ENCODE peak calls at places on chromosomes 7 and 10, in five cellular contexts. Q is AML-193, O is GM04504, W is HEK293T, P is AG10803. Z is an unnamed sample.
A peak's percentile ranks its signal among the peaks of the same experiment; 100 is the strongest.

GRCh38 chr7:33776791-33777190 is 128.5 kb upstream of the BMPER start:
- DNase-seq in Q (no peak), O (peak; percentile 5), W (no peak), P (peak; percentile 38), Z (no peak)

GRCh38 chr10:10482613-10483012 is 535.1 kb upstream of the CELF2 start:
- DNase-seq in Q (no peak), O (no peak), W (no peak), P (no peak), Z (no peak)

GRCh38 chr7:38322461-38322860 is 49.0 kb upstream of the TARP start:
- DNase-seq in Q (no peak), O (no peak), W (no peak), P (no peak), Z (no peak)

GRCh38 chr10:68284597-68284996 is 47.3 kb upstream of the HNRNPH3 start:
- DNase-seq in Q (no peak), O (no peak), W (no peak), P (no peak), Z (no peak)

GRCh38 chr7:88485811-88486210 is 179.1 kb upstream of the STEAP4 start:
- DNase-seq in Q (no peak), O (no peak), W (no peak), P (no peak), Z (no peak)

GRCh38 chr10:61900829-61901783 is at the start of gene ARID5B:
- DNase-seq in Q (peak; percentile 37), O (no peak), W (peak; percentile 65), P (peak; percentile 72), Z (no peak)

GRCh38 chr10:112246-112645 is 23.0 kb upstream of the ZMYND11 start:
- DNase-seq in Q (no peak), O (no peak), W (no peak), P (no peak), Z (no peak)

GRCh38 chr10:88385601-88386203 is 197.4 kb downstream of the RNLS start:
- DNase-seq in Q (peak; percentile 84), O (no peak), W (no peak), P (no peak), Z (peak; percentile 40)

GRCh38 chr7:70619130-70619529 is 512.8 kb upstream of the GALNT17 start:
- DNase-seq in Q (no peak), O (no peak), W (no peak), P (no peak), Z (no peak)

GRCh38 chr10:93921338-93921737 is 27.6 kb downstream of the SLC35G1 start:
- DNase-seq in Q (no peak), O (no peak), W (no peak), P (no peak), Z (no peak)

GRCh38 chr10:11579885-11580284 is 31.6 kb downstream of the USP6NL start:
- DNase-seq in Q (no peak), O (no peak), W (no peak), P (no peak), Z (no peak)

GRCh38 chr10:11036424-11037011 is 18.8 kb downstream of the CELF2 start:
- DNase-seq in Q (no peak), O (peak; percentile 13), W (peak; percentile 62), P (peak; percentile 54), Z (no peak)

GRCh38 chr7:102119213-102119651 is 167.4 kb upstream of the SH2B2 start:
- DNase-seq in Q (no peak), O (no peak), W (no peak), P (peak; percentile 28), Z (no peak)

GRCh38 chr10:11163990-11164805 is 146.5 kb downstream of the CELF2 start:
- DNase-seq in Q (no peak), O (no peak), W (no peak), P (no peak), Z (peak; percentile 19)

GRCh38 chr10:124211921-124212320 is 118.5 kb upstream of the CHST15 start:
- DNase-seq in Q (no peak), O (no peak), W (no peak), P (peak; percentile 12), Z (no peak)